ENCODE peak calls at places on chromosome 13, in four cellular contexts. B is left colon, N is aorta, G is RWPE2. V is an unnamed sample.

GRCh38 chr13:96297360-96297759 is 207.5 kb downstream of the HS6ST3 start:
- ATAC-seq in G (no peak), B (no peak), N (no peak), V (no peak)

GRCh38 chr13:44196186-44196751 is 177.4 kb upstream of the SERP2 start:
- ATAC-seq in G (no peak), N (no peak), B (no peak), V (no peak)

GRCh38 chr13:110251227-110251791 is 55.6 kb downstream of the COL4A1 start:
- ATAC-seq in B (no peak), N (no peak), G (no peak), V (no peak)

GRCh38 chr13:98313023-98313937 is 136.2 kb upstream of the RNF113B start:
- ATAC-seq in B (peak), N (no peak), G (no peak), V (no peak)

GRCh38 chr13:30752201-30752797 is 17.0 kb downstream of the ALOX5AP start:
- ATAC-seq in B (no peak), N (peak), G (no peak), V (peak)

GRCh38 chr13:50129923-50130685 is 114.9 kb downstream of the KCNRG start:
- ATAC-seq in B (no peak), N (peak), G (peak), V (no peak)

GRCh38 chr13:32267836-32268439 is 47.2 kb downstream of the ZAR1L start:
- ATAC-seq in G (peak), N (no peak), B (peak), V (peak)

GRCh38 chr13:112754281-112755025 is 64.6 kb downstream of the ATP11A start:
- ATAC-seq in N (peak), G (no peak), B (no peak), V (no peak)

GRCh38 chr13:22114630-22115311 is 443.9 kb downstream of the FGF9 start:
- ATAC-seq in G (no peak), B (peak), N (peak), V (peak)

GRCh38 chr13:67156718-67157049 is 73.5 kb downstream of the PCDH9 start:
- ATAC-seq in G (no peak), N (no peak), B (no peak), V (no peak)

GRCh38 chr13:32224916-32225315 is 90.2 kb downstream of the ZAR1L start:
- ATAC-seq in N (no peak), G (no peak), B (no peak), V (no peak)

GRCh38 chr13:44259045-44260042 is 114.3 kb upstream of the SERP2 start:
- ATAC-seq in N (no peak), B (peak), G (no peak), V (peak)

GRCh38 chr13:79398169-79398568 is 7.9 kb downstream of the RBM26 start:
- ATAC-seq in B (no peak), N (no peak), G (no peak), V (no peak)